ENCODE peak calls at places on chromosomes 3 and 15, in six cellular contexts. A is cardiac fibroblast, I is choroid plexus epithelial cell, K is body of pancreas, V is AG04450, N is HFF-Myc. O is an unnamed sample.

GRCh38 chr3:57952208-57952631 is 56.0 kb upstream of the FLNB start:
- DNase-seq in A (peak; percentile 88), V (peak; percentile 93), I (peak; percentile 93), K (no peak), N (peak; percentile 61), O (peak; percentile 88)

GRCh38 chr3:103873897-103874545 is 1439.2 kb downstream of the ZPLD1 start:
- DNase-seq in A (no peak), V (no peak), N (no peak), I (peak; percentile 12), K (no peak), O (no peak)

GRCh38 chr15:43799209-43799944 is 643 bp downstream of the SERINC4 start:
- DNase-seq in V (no peak), I (no peak), N (no peak), A (no peak), K (peak; percentile 17), O (no peak)

GRCh38 chr3:187750041-187750512 is 4.8 kb upstream of the BCL6 start:
- DNase-seq in A (peak; percentile 15), K (peak; percentile 89), N (no peak), I (peak; percentile 78), V (no peak), O (no peak)

GRCh38 chr3:131723343-131723742 is 220.6 kb upstream of the MRPL3 start:
- DNase-seq in K (no peak), N (no peak), V (no peak), I (no peak), A (no peak), O (no peak)

GRCh38 chr3:184691397-184692131 is 20.3 kb downstream of the MAGEF1 start:
- DNase-seq in A (no peak), N (no peak), I (peak; percentile 19), K (no peak), V (no peak), O (no peak)

GRCh38 chr3:39502838-39503145 is 35.3 kb downstream of the MOBP start:
- DNase-seq in I (peak; percentile 25), A (no peak), K (no peak), N (no peak), V (no peak), O (no peak)

GRCh38 chr3:119418641-119419040 is 44.8 kb downstream of the TMEM39A start:
- DNase-seq in A (peak; percentile 34), N (no peak), V (no peak), K (no peak), I (peak; percentile 40), O (peak; percentile 5)

GRCh38 chr15:81146006-81146405 is 11.9 kb downstream of the CFAP161 start:
- DNase-seq in V (no peak), N (no peak), K (no peak), I (no peak), A (peak; percentile 19), O (no peak)

GRCh38 chr3:112519424-112520001 is 20.2 kb upstream of the BTLA start:
- DNase-seq in I (peak; percentile 93), V (peak; percentile 50), K (peak; percentile 9), A (peak; percentile 90), N (peak; percentile 27), O (peak; percentile 40)

GRCh38 chr3:59573911-59574310 is 524.1 kb upstream of the CFAP20DC start:
- DNase-seq in K (peak; percentile 21), V (peak; percentile 39), I (peak; percentile 71), A (peak; percentile 91), N (peak; percentile 21), O (no peak)

GRCh38 chr3:43649365-43649968 is 27.7 kb upstream of the ANO10 start:
- DNase-seq in V (no peak), I (no peak), N (no peak), A (no peak), K (no peak), O (no peak)

GRCh38 chr3:4778119-4778518 is 201.1 kb upstream of the BHLHE40 start:
- DNase-seq in I (no peak), V (no peak), K (no peak), N (no peak), A (no peak), O (no peak)

GRCh38 chr3:155079795-155080546 is at the start of gene MME:
- DNase-seq in K (peak; percentile 31), V (no peak), A (peak; percentile 80), I (peak; percentile 69), N (peak; percentile 78), O (no peak)

GRCh38 chr15:66862111-66862815 is 160.2 kb downstream of the SMAD6 start:
- DNase-seq in V (no peak), N (no peak), I (no peak), A (peak; percentile 48), K (no peak), O (no peak)

GRCh38 chr15:63194291-63194681 is 4.9 kb downstream of the RAB8B start:
- DNase-seq in N (no peak), V (no peak), A (no peak), K (no peak), I (no peak), O (no peak)

GRCh38 chr3:152970851-152971250 is 135.9 kb downstream of the P2RY1 start:
- DNase-seq in N (no peak), I (no peak), A (no peak), V (no peak), K (no peak), O (no peak)
- H3K4me3 ChIP-seq in N (no peak overlapping the region), I (no peak overlapping the region), A (no peak overlapping the region), V (no peak overlapping the region), K (no peak overlapping the region), O (no peak overlapping the region)

GRCh38 chr3:152403632-152404066 is 134.9 kb downstream of the MBNL1 start:
- DNase-seq in I (peak; percentile 61), V (no peak), K (peak; percentile 48), N (no peak), A (peak; percentile 76), O (no peak)
- TF ChIP-seq CTCF in I (no peak), V (no peak), K (no peak), N (no peak), A (no peak), O (no peak)

DNA sequence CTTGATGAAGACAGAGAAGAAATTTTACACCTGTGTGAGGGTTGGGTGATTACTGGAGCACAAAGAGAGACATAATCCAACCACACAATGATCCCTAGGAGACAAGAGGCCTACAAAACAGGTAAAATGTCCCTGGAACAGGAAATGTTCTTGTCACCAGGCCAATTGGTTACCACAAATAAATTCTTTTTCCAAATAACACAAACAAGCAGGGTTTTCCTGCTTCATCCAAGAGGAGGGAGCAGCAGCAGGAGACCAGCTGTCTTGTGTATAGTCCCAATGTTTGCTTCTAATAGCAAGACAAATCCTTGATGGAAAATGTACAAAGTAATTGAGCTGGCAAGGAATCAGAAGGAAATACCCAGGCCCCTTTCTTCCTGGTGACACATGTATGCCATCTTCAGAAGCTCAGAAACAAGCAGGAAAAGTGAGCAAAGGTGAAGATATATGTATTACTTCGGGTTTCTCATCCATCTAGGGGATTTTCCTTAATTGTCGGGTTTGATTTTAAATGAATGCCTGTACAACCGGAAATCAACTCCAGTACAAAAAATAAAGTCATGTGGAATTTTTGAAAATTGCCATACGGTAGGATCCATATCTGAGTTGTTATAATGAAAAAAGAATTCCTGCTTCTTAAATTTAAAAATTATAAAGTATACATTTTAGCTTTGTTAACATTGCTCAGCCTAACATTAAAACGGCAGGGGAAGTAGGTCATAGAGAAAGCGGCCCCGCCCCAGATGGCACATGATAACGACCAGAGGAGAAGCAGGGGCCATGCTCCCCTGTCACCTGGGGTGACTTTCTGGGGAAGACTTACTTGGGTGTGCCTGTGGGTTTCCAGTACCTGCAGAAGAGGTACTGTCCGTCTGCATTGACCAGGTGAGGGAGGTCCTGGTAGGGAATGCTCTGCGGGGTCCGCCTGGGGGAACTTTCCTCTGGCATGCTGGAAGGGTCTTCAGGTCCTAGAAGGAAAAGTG is 1.2 kb downstream of the MGLL start:
- DNase-seq in I (peak; percentile 26), V (no peak), A (peak; percentile 46), N (peak; percentile 61), K (no peak), O (no peak)
- H3K4me3 ChIP-seq in I (peak overlapping the region; percentile 32), V (peak overlapping the region; percentile 77), A (peak overlapping the region; percentile 81), N (peak overlapping the region; percentile 80), K (no peak overlapping the region), O (peak overlapping the region; percentile 77)

GRCh38 chr15:101258238-101259144 is 6.6 kb upstream of the CHSY1 start:
- DNase-seq in N (peak; percentile 65), I (peak; percentile 90), V (no peak), K (peak; percentile 77), A (peak; percentile 88), O (no peak)

GRCh38 chr15:101255615-101256350 is 3.9 kb upstream of the CHSY1 start:
- DNase-seq in K (peak; percentile 59), A (peak; percentile 80), N (no peak), I (peak; percentile 93), V (no peak), O (no peak)

GRCh38 chr15:101255066-101255415 is 3.2 kb upstream of the CHSY1 start:
- DNase-seq in I (no peak), N (no peak), A (no peak), K (no peak), V (no peak), O (no peak)

GRCh38 chr15:101254157-101255065 is 2.6 kb upstream of the CHSY1 start:
- DNase-seq in I (no peak), N (no peak), A (no peak), K (no peak), V (no peak), O (no peak)

DNA sequence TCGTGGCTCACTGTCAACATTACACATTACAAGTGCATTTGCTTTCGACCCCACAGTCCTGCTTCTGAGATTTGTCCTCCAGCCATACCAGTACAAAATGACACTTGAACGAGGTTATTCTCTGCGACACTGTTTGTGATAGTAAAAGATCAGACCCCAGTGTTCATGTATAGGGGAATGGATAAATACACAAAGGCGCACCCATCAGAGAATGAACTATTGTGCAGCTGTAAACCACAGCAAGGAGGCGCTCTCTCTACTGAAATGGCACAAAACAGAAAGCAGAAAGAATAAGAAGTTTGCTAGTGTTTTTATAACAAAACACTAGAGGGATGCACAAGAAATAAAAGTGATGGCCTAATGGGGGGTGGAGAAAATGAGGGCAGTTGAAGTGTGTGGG is 4.9 kb upstream of the CHSY1 start:
- DNase-seq in V (no peak), I (no peak), K (no peak), N (no peak), A (no peak), O (no peak)
- TF ChIP-seq CTCF in V (peak; percentile 40), I (peak; percentile 49), K (no peak), N (peak; percentile 45), A (peak; percentile 38), O (no peak)

GRCh38 chr3:195078891-195079440 is 192.0 kb downstream of the XXYLT1 start:
- DNase-seq in N (no peak), K (no peak), A (no peak), I (no peak), V (no peak), O (no peak)
- H3K4me3 ChIP-seq in N (no peak overlapping the region), K (no peak overlapping the region), A (no peak overlapping the region), I (no peak overlapping the region), V (no peak overlapping the region), O (no peak overlapping the region)

DNA sequence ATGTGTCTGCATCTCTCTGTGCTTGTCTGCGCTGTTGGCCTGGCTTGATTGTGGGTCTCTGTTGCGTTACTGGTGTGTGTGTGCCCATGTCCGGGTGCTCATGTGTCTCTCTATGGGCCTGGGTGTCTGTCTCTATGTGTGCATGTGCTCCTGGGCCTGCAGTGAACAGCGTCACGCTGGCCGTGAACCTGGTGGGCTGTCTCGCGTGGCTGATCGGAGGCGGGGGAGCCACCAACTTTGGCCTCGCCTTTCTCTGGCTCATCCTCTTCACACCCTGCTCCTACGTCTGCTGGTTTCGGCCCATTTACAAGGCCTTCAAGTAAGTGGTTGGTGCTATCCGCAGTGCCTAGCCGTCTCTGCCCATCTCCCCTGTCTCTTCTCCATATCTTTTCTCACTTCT is 7.0 kb upstream of the PPCDC start:
- DNase-seq in A (no peak), V (no peak), N (no peak), K (no peak), I (no peak), O (no peak)
- TF ChIP-seq CTCF in A (no peak), V (no peak), N (no peak), K (no peak), I (no peak), O (no peak)

O was measured in AG04449.